ENCODE peak calls at places on chromosomes 6 and 20, in nine cellular contexts. L is endothelial cell; U is cardiac muscle cell; H is heart left ventricle; T is lower leg skin; Y is breast epithelium; M is CD8-positive, alpha-beta T cell; W is CD4-positive, alpha-beta T cell; G is tibial artery. I is an unnamed sample.

GRCh38 chr6:89952696-89953095 is 58.4 kb downstream of the GJA10 start:
- DNase-seq in Y (no peak), W (peak), G (no peak), L (no peak), M (peak), U (peak), T (no peak), H (no peak), I (peak)

GRCh38 chr6:27752038-27752885 is 159.9 kb downstream of the OR2B2 start:
- DNase-seq in Y (peak), M (peak), W (peak), U (peak), L (peak), T (peak), H (peak), G (peak), I (peak)

GRCh38 chr6:153814136-153814535 is 224.9 kb upstream of the OPRM1 start:
- DNase-seq in L (no peak), U (no peak), Y (no peak), G (no peak), M (no peak), W (no peak), T (no peak), H (no peak), I (no peak)

GRCh38 chr20:57427239-57428127 is 36.3 kb downstream of the RBM38 start:
- DNase-seq in H (no peak), Y (no peak), M (no peak), T (no peak), G (no peak), U (no peak), L (no peak), W (no peak), I (no peak)

GRCh38 chr20:35902545-35902941 is 51.8 kb downstream of the SCAND1 start:
- DNase-seq in Y (no peak), H (no peak), G (no peak), W (no peak), M (no peak), U (peak), T (no peak), L (no peak), I (no peak)

GRCh38 chr6:139287868-139288267 is 3.9 kb downstream of the TXLNB start:
- DNase-seq in M (no peak), L (no peak), G (no peak), T (no peak), W (no peak), Y (no peak), U (no peak), H (no peak), I (no peak)

GRCh38 chr6:132128424-132128823 is 177.3 kb upstream of the CCN2 start:
- DNase-seq in Y (no peak), G (no peak), U (no peak), W (no peak), T (no peak), H (no peak), M (no peak), L (no peak), I (no peak)

GRCh38 chr6:34517966-34518365 is 38.2 kb downstream of the SPDEF start:
- DNase-seq in W (no peak), T (no peak), M (no peak), Y (no peak), H (no peak), L (no peak), G (no peak), U (no peak), I (no peak)

GRCh38 chr6:3230275-3231212 is 3.1 kb upstream of the TUBB2B start:
- DNase-seq in L (peak), Y (no peak), H (no peak), T (no peak), M (no peak), U (no peak), W (no peak), G (no peak), I (no peak)

GRCh38 chr20:47531468-47531867 is 29.8 kb downstream of the NCOA3 start:
- DNase-seq in T (no peak), H (no peak), W (no peak), U (no peak), L (no peak), M (no peak), Y (no peak), G (no peak), I (peak)

GRCh38 chr6:153208706-153209105 is 77.6 kb upstream of the RGS17 start:
- DNase-seq in U (peak), T (no peak), Y (no peak), M (no peak), L (no peak), W (no peak), H (peak), G (no peak), I (no peak)

GRCh38 chr6:35185302-35185681 is 28.5 kb upstream of the SCUBE3 start:
- DNase-seq in H (peak), U (peak), W (no peak), Y (no peak), L (peak), G (peak), M (no peak), T (no peak), I (no peak)

GRCh38 chr6:84575264-84575663 is 189.1 kb downstream of the TBX18 start:
- DNase-seq in L (no peak), M (no peak), W (no peak), H (no peak), T (no peak), U (peak), Y (no peak), G (no peak), I (no peak)

GRCh38 chr6:88165877-88166492 is at the start of gene CNR1:
- DNase-seq in U (peak), L (peak), Y (no peak), M (no peak), W (no peak), G (peak), T (no peak), H (peak), I (peak)

DNA sequence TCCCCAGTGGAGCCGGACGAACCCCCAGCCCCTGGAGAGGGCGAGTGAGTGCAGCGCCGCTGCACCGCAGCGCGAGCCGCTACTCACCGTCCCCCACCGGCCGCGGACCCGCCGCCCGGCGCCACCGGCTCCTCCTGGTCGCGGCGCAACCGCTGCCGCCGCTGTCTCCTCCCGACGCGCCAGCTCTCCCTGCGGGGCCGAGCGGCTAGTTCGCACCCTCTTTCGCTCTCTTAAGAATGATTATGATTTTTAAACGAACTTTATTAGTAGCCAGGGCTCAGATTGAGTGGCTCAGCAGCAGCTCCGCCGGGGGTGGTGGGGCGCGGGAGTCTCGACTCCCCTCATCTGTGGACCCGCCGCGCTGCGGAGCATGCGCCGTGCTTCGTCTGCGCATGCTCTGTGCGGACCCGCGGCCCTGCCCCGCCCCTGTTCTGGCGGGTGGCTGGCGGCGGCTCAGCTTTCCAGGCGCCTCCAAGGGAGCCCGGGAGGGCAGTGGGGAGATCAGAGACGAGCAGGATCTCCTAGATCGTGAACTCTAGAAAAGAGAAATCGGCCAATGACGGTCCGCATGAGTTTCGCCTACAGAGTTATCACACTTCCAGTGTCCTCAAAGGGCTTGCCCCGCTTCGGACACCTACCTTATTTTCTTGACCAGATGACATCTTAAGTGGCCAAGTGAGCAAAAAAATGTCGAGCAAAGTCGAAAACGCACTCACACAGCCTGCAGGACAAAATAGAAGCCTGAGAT is at the start of gene RAB23:
- DNase-seq in H (peak), T (peak), M (peak), L (peak), U (peak), W (peak), G (peak), Y (peak), I (peak)
- TF ChIP-seq CTCF in H (no peak), T (no peak), M (no peak), L (no peak), U (peak), W (no peak), G (peak), Y (no peak), I (no peak)

GRCh38 chr6:56682580-56682979 is 39.9 kb upstream of the DST start:
- DNase-seq in W (no peak), M (no peak), T (no peak), L (no peak), Y (no peak), G (no peak), H (no peak), U (no peak), I (no peak)
- TF ChIP-seq CTCF in W (no peak), M (no peak), T (no peak), L (no peak), Y (no peak), G (no peak), H (no peak), U (no peak), I (no peak)

DNA sequence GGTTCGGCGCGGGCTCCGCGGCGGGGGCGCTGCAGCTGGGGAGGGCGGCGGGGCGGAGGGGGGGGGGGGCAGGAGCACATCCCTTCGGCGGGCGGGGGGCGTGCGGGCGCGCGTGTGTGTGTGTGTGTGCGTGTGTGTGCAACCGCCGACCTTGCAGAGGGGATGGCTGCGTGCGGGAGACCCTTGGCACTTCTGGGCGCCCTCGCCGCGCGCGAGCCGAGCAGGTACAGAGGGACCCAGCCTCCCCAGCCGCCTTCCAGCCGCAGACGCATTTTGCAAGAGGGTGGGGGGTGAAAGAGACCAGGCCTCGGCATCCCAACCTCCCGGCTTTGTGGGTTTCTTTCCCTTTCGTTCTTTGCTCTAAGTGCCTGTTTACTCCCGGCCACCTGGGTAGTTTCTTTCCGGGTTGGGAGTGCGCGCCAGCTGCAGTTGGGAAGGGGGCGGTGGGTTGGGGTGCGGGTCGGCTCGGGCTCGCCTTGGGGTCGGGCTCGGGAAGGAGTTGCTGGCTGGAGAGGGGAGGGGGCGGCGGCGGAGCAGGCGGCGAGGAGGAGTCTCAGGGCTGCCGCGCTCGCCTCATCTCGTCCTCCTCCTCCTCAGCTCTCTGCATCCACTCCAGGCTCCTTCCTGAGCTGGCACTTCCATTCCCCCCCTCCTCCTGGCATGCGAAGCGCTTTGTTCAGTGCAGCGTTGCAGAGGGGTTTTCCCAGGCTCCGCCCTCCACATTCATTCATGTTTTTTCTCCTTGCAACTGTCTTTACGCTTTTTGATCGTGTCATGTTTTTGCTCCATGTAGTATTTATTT is 655 bp downstream of the HIVEP1 start:
- DNase-seq in M (peak), U (peak), G (peak), Y (peak), T (peak), W (peak), L (peak), H (peak), I (peak)
- TF ChIP-seq CTCF in M (no peak), U (no peak), G (no peak), Y (no peak), T (no peak), W (no peak), L (no peak), H (no peak), I (no peak)

GRCh38 chr6:28809947-28810654 is 113.7 kb downstream of the TRIM27 start:
- DNase-seq in W (no peak), G (no peak), Y (no peak), T (no peak), L (no peak), U (peak), M (no peak), H (no peak), I (no peak)
- TF ChIP-seq CTCF in W (no peak), G (no peak), Y (no peak), T (no peak), L (no peak), U (peak), M (no peak), H (no peak), I (no peak)

DNA sequence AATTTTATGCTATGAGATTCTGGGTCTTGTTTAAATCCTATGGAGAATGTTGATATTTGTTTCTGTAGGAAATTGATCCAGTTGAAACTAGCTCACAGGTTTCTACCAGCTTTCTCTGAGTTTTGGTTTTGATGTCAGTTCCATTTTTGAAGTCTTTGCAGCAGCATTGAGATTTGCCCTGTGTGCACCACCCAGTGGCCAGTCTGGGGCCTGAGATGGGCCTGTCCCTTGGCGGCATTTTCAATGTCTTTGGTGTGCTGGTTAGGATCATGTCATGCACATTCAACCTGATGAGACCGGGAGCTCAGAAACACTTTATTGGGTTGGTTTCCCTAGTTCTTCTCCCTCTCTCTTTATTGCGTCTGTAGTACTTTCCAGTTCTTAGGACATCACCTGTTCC is 395.2 kb upstream of the MAP3K7 start:
- DNase-seq in W (no peak), Y (no peak), U (no peak), M (no peak), T (no peak), H (no peak), L (no peak), G (no peak), I (no peak)
- TF ChIP-seq CTCF in W (no peak), Y (no peak), U (no peak), M (no peak), T (no peak), H (no peak), L (no peak), G (no peak), I (no peak)

DNA sequence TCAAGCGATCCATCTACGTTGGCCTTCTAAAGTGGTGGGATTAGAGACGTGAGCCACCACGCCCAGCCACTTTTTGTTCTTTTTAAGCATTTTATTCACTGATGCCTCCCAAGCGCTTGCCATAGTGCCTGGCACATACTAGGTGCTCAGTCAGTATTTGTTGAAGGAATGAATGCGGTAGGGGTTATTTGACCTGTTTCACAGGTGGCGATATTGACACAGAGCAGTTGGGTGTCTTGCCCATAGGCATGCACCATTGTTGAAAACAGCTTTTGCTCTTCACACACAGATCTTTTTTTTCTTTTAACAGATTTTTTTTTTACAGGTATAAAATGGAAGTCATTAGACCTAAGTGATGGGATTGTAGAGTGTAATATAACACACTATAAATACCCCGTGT is 24.6 kb downstream of the RREB1 start:
- DNase-seq in W (no peak), U (no peak), L (no peak), H (no peak), Y (no peak), M (no peak), G (no peak), T (no peak), I (no peak)
- TF ChIP-seq CTCF in W (no peak), U (no peak), L (no peak), H (no peak), Y (no peak), M (no peak), G (no peak), T (no peak), I (no peak)

DNA sequence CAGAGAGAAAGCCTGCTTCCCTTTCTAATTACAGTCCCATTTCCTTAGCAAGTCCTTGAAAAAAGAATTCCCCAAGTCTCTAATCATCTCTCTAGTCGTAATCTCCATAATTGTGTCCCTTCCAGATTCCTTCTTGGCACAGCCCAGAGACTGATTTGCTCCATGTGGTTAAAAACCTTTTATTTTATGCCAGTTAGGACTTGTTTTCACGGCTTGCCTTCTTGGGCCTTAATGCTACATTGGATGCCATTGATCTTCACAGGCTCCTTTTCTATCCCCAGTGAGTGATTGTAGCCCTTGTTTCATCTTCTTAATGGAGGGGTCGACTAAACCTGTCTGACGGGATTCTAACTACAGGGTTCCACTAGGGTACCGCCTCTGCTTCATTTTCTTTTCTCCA is 650.6 kb upstream of the ARID1B start:
- DNase-seq in U (no peak), M (no peak), G (no peak), T (no peak), W (no peak), Y (no peak), H (no peak), L (no peak), I (no peak)
- TF ChIP-seq CTCF in U (no peak), M (no peak), G (no peak), T (no peak), W (no peak), Y (no peak), H (no peak), L (no peak), I (no peak)

GRCh38 chr6:155152211-155153076 is 111.4 kb upstream of the CLDN20 start:
- DNase-seq in U (peak), W (no peak), T (no peak), G (no peak), Y (no peak), M (no peak), H (no peak), L (peak), I (no peak)
- TF ChIP-seq CTCF in U (peak), W (no peak), T (no peak), G (no peak), Y (no peak), M (no peak), H (no peak), L (no peak), I (no peak)